ENCODE peak calls at places on chromosomes 13 and 19, in five cellular contexts. One of them, this sample, is unnamed. For H3K27me3, the result is how much of the 10 kb centered on the place peaks cover.

GRCh38 chr13:91014696-91015095 is 332.8 kb upstream of the MIR17HG start:
- DNase-seq in effector memory CD4-positive, alpha-beta T cell: no peak
- DNase-seq in right cardiac atrium: no peak
- DNase-seq in GM12878: no peak
- DNase-seq in thoracic aorta: no peak
- DNase-seq in this sample: no peak

GRCh38 chr13:22428188-22428828 is 752.5 kb upstream of the SGCG start:
- DNase-seq in thoracic aorta: no peak
- DNase-seq in GM12878: no peak
- DNase-seq in effector memory CD4-positive, alpha-beta T cell: no peak
- DNase-seq in right cardiac atrium: peak
- DNase-seq in this sample: no peak

GRCh38 chr19:51166846-51167490 is 24.9 kb downstream of the SIGLEC7 start:
- DNase-seq in GM12878: no peak
- DNase-seq in effector memory CD4-positive, alpha-beta T cell: no peak
- DNase-seq in right cardiac atrium: no peak
- DNase-seq in thoracic aorta: no peak
- DNase-seq in this sample: no peak

GRCh38 chr19:30314056-30314804 is 58.0 kb upstream of the ZNF536 start:
- DNase-seq in effector memory CD4-positive, alpha-beta T cell: no peak
- DNase-seq in right cardiac atrium: no peak
- DNase-seq in thoracic aorta: no peak
- DNase-seq in GM12878: no peak
- DNase-seq in this sample: no peak

GRCh38 chr19:41416194-41416674 is 10.9 kb downstream of the B3GNT8 start:
- DNase-seq in effector memory CD4-positive, alpha-beta T cell: no peak
- DNase-seq in thoracic aorta: no peak
- DNase-seq in right cardiac atrium: no peak
- DNase-seq in GM12878: no peak
- DNase-seq in this sample: no peak

GRCh38 chr13:39876258-39876657 is 220.8 kb downstream of the COG6 start:
- DNase-seq in GM12878: no peak
- DNase-seq in effector memory CD4-positive, alpha-beta T cell: no peak
- DNase-seq in thoracic aorta: no peak
- DNase-seq in right cardiac atrium: no peak
- DNase-seq in this sample: peak

GRCh38 chr19:3176715-3177501 is 1.7 kb upstream of the S1PR4 start:
- DNase-seq in right cardiac atrium: no peak
- DNase-seq in effector memory CD4-positive, alpha-beta T cell: peak
- DNase-seq in GM12878: no peak
- DNase-seq in thoracic aorta: no peak
- DNase-seq in this sample: peak

GRCh38 chr19:49808762-49809154 is 4.3 kb downstream of the FUZ start:
- DNase-seq in effector memory CD4-positive, alpha-beta T cell: peak
- DNase-seq in right cardiac atrium: peak
- DNase-seq in GM12878: no peak
- DNase-seq in thoracic aorta: peak
- DNase-seq in this sample: peak

GRCh38 chr19:45919678-45920077 is 5.1 kb upstream of the NANOS2 start:
- DNase-seq in effector memory CD4-positive, alpha-beta T cell: no peak
- DNase-seq in GM12878: no peak
- DNase-seq in right cardiac atrium: no peak
- DNase-seq in thoracic aorta: no peak
- DNase-seq in this sample: no peak

GRCh38 chr19:21052902-21053301 is 29.1 kb upstream of the ZNF714 start:
- DNase-seq in thoracic aorta: no peak
- DNase-seq in right cardiac atrium: no peak
- DNase-seq in GM12878: no peak
- DNase-seq in effector memory CD4-positive, alpha-beta T cell: no peak
- DNase-seq in this sample: no peak

GRCh38 chr19:5621945-5622464 is 571 bp downstream of the SAFB2 start:
- DNase-seq in right cardiac atrium: no peak
- DNase-seq in thoracic aorta: no peak
- DNase-seq in effector memory CD4-positive, alpha-beta T cell: no peak
- DNase-seq in GM12878: no peak
- DNase-seq in this sample: no peak

GRCh38 chr13:30253830-30254229 is 53.5 kb downstream of the KATNAL1 start:
- DNase-seq in GM12878: no peak
- DNase-seq in effector memory CD4-positive, alpha-beta T cell: no peak
- DNase-seq in thoracic aorta: no peak
- DNase-seq in right cardiac atrium: no peak
- DNase-seq in this sample: no peak

GRCh38 chr13:114166381-114167131 is 12.5 kb upstream of the CFAP97D2 start:
- DNase-seq in thoracic aorta: no peak
- DNase-seq in GM12878: no peak
- DNase-seq in effector memory CD4-positive, alpha-beta T cell: no peak
- DNase-seq in right cardiac atrium: peak
- DNase-seq in this sample: no peak

GRCh38 chr19:15317392-15318011 is 14.8 kb downstream of the BRD4 start:
- DNase-seq in thoracic aorta: no peak
- DNase-seq in effector memory CD4-positive, alpha-beta T cell: no peak
- DNase-seq in right cardiac atrium: no peak
- DNase-seq in GM12878: no peak
- DNase-seq in this sample: no peak

GRCh38 chr13:84998681-84999080 is 800.5 kb downstream of the SLITRK6 start:
- DNase-seq in effector memory CD4-positive, alpha-beta T cell: no peak
- DNase-seq in thoracic aorta: no peak
- DNase-seq in right cardiac atrium: no peak
- DNase-seq in GM12878: no peak
- DNase-seq in this sample: no peak

GRCh38 chr19:41521860-41522555 is 54.0 kb upstream of the CEACAM21 start:
- DNase-seq in thoracic aorta: no peak
- DNase-seq in effector memory CD4-positive, alpha-beta T cell: peak
- DNase-seq in right cardiac atrium: no peak
- DNase-seq in GM12878: no peak
- DNase-seq in this sample: no peak

GRCh38 chr19:30539981-30540380 is 167.8 kb downstream of the ZNF536 start:
- DNase-seq in right cardiac atrium: no peak
- DNase-seq in thoracic aorta: no peak
- DNase-seq in GM12878: no peak
- DNase-seq in effector memory CD4-positive, alpha-beta T cell: no peak
- DNase-seq in this sample: no peak

GRCh38 chr13:114144606-114145244 is 12.3 kb upstream of the RASA3 start:
- DNase-seq in thoracic aorta: no peak
- DNase-seq in GM12878: no peak
- DNase-seq in effector memory CD4-positive, alpha-beta T cell: no peak
- DNase-seq in right cardiac atrium: no peak
- DNase-seq in this sample: no peak

GRCh38 chr13:113155982-113156655 is 2.3 kb upstream of the PROZ start:
- DNase-seq in effector memory CD4-positive, alpha-beta T cell: no peak
- DNase-seq in right cardiac atrium: no peak
- DNase-seq in GM12878: no peak
- DNase-seq in thoracic aorta: no peak
- DNase-seq in this sample: no peak

GRCh38 chr19:6210721-6211600 is 68.8 kb downstream of the MLLT1 start:
- DNase-seq in effector memory CD4-positive, alpha-beta T cell: no peak
- DNase-seq in thoracic aorta: no peak
- DNase-seq in right cardiac atrium: no peak
- DNase-seq in GM12878: no peak
- DNase-seq in this sample: no peak

GRCh38 chr13:110684388-110685056 is 21.4 kb downstream of the CARS2 start:
- DNase-seq in right cardiac atrium: no peak
- DNase-seq in thoracic aorta: no peak
- DNase-seq in effector memory CD4-positive, alpha-beta T cell: no peak
- DNase-seq in GM12878: no peak
- DNase-seq in this sample: no peak

GRCh38 chr19:3538965-3539742 is at the start of gene TEKTIP1:
- DNase-seq in GM12878: no peak
- DNase-seq in thoracic aorta: no peak
- DNase-seq in right cardiac atrium: no peak
- DNase-seq in effector memory CD4-positive, alpha-beta T cell: no peak
- DNase-seq in this sample: no peak

GRCh38 chr19:40771101-40771539 is 4.2 kb upstream of the MIA start:
- DNase-seq in right cardiac atrium: no peak
- DNase-seq in thoracic aorta: no peak
- DNase-seq in GM12878: no peak
- DNase-seq in effector memory CD4-positive, alpha-beta T cell: no peak
- DNase-seq in this sample: no peak

GRCh38 chr19:39180749-39181148 is 16.0 kb upstream of the NCCRP1 start:
- DNase-seq in thoracic aorta: no peak
- DNase-seq in right cardiac atrium: no peak
- DNase-seq in effector memory CD4-positive, alpha-beta T cell: no peak
- DNase-seq in GM12878: no peak
- DNase-seq in this sample: no peak

GRCh38 chr13:32299893-32300292 is 15.3 kb downstream of the ZAR1L start:
- DNase-seq in thoracic aorta: no peak
- DNase-seq in GM12878: no peak
- DNase-seq in right cardiac atrium: no peak
- DNase-seq in effector memory CD4-positive, alpha-beta T cell: no peak
- DNase-seq in this sample: no peak

GRCh38 chr19:41540041-41540695 is 35.8 kb upstream of the CEACAM21 start:
- DNase-seq in right cardiac atrium: no peak
- DNase-seq in thoracic aorta: no peak
- DNase-seq in effector memory CD4-positive, alpha-beta T cell: no peak
- DNase-seq in GM12878: no peak
- DNase-seq in this sample: no peak

DNA sequence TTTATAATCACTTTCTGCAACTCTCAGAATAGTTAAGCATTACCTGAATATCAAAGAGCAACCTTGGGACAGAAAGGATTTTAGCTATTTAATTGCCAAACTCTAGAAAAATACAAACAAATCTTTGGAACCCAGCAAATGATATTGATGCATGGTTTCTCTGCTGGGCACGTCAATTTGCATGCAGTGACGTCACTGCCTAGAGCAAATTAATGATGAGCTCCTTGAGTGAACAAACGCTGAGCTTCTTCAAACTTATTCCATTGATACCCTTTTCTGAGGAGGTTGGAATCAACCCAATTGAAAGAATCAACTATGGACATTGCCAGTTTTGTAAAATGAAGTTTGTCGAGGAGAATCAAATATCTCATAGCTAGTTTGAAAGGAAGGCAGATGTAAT is 259.9 kb upstream of the SOX21 start:
- DNase-seq in effector memory CD4-positive, alpha-beta T cell: no peak
- DNase-seq in right cardiac atrium: no peak
- DNase-seq in GM12878: no peak
- DNase-seq in thoracic aorta: no peak
- DNase-seq in this sample: no peak
- H3K27me3 ChIP-seq in effector memory CD4-positive, alpha-beta T cell: under half
- H3K27me3 ChIP-seq in right cardiac atrium: under half
- H3K27me3 ChIP-seq in GM12878: under half
- H3K27me3 ChIP-seq in thoracic aorta: under half
- H3K27me3 ChIP-seq in this sample: under half

GRCh38 chr19:35249146-35249847 is 495 bp downstream of the LSR start:
- DNase-seq in effector memory CD4-positive, alpha-beta T cell: no peak
- DNase-seq in GM12878: no peak
- DNase-seq in right cardiac atrium: no peak
- DNase-seq in thoracic aorta: no peak
- DNase-seq in this sample: no peak
- H3K4me3 ChIP-seq in effector memory CD4-positive, alpha-beta T cell: peak
- H3K4me3 ChIP-seq in GM12878: peak
- H3K4me3 ChIP-seq in right cardiac atrium: peak
- H3K4me3 ChIP-seq in thoracic aorta: peak
- H3K4me3 ChIP-seq in this sample: peak

GRCh38 chr13:46134961-46135522 is 30.2 kb upstream of the CPB2 start:
- DNase-seq in effector memory CD4-positive, alpha-beta T cell: no peak
- DNase-seq in right cardiac atrium: no peak
- DNase-seq in thoracic aorta: no peak
- DNase-seq in GM12878: no peak
- DNase-seq in this sample: peak
- H3K27me3 ChIP-seq in effector memory CD4-positive, alpha-beta T cell: under half
- H3K27me3 ChIP-seq in right cardiac atrium: under half
- H3K27me3 ChIP-seq in thoracic aorta: under half
- H3K27me3 ChIP-seq in GM12878: under half
- H3K27me3 ChIP-seq in this sample: under half

GRCh38 chr13:46183018-46183940 is 1.3 kb upstream of the LCP1 start:
- DNase-seq in GM12878: no peak
- DNase-seq in thoracic aorta: no peak
- DNase-seq in effector memory CD4-positive, alpha-beta T cell: no peak
- DNase-seq in right cardiac atrium: no peak
- DNase-seq in this sample: no peak
- H3K4me3 ChIP-seq in GM12878: peak
- H3K4me3 ChIP-seq in thoracic aorta: no peak
- H3K4me3 ChIP-seq in effector memory CD4-positive, alpha-beta T cell: peak
- H3K4me3 ChIP-seq in right cardiac atrium: no peak
- H3K4me3 ChIP-seq in this sample: no peak

GRCh38 chr13:95247857-95248256 is 53.4 kb downstream of the ABCC4 start:
- DNase-seq in GM12878: no peak
- DNase-seq in effector memory CD4-positive, alpha-beta T cell: no peak
- DNase-seq in right cardiac atrium: no peak
- DNase-seq in thoracic aorta: no peak
- DNase-seq in this sample: no peak
- H3K27me3 ChIP-seq in GM12878: under half
- H3K27me3 ChIP-seq in effector memory CD4-positive, alpha-beta T cell: under half
- H3K27me3 ChIP-seq in right cardiac atrium: under half
- H3K27me3 ChIP-seq in thoracic aorta: under half
- H3K27me3 ChIP-seq in this sample: under half

DNA sequence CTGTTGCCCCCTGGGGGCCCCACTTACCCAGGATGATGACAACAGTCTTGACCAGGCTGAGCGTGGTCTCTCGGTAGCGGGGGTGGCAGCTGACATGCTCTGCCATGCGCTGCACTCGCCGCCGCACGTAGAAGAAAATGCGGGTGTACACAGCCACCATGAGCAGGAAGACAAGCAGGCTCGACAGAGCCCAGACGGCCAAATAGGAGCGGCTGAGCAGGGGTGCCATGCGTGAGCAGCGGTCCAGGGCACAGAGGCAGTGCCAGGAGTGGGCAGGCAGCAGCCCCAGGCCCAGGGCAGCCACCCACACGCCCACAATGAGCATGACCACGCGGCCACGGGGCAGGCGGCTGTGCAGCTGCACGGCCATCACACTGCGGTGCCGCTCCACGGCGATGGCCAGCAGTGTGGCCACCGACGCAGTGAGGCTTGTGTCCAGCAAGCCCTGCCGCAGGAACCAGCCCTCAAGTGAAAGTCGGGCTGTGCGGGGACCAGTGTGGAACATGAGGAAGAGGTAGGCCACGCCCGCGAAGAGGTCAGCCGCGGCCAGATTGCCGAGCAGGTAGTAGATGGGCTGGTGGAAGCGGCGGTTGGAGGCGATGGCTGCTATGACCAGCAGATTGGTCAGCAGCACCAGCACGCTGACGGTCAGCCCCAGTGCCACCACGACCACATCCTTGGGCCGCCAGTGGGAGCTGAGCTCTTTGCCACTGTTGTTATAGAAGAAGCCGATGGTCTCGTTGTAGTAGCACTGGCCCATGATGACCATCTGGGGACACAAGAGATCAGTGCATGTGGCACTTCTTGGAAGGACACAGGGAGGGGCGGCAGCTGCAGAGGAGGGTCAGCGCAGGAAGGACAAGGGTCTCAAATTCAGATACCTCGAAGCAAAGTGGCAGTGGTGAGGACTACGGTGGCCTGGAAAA is 1.2 kb downstream of the LPAR2 start:
- DNase-seq in effector memory CD4-positive, alpha-beta T cell: no peak
- DNase-seq in right cardiac atrium: no peak
- DNase-seq in GM12878: no peak
- DNase-seq in thoracic aorta: no peak
- DNase-seq in this sample: no peak
- H3K4me3 ChIP-seq in effector memory CD4-positive, alpha-beta T cell: peak
- H3K4me3 ChIP-seq in right cardiac atrium: no peak
- H3K4me3 ChIP-seq in GM12878: peak
- H3K4me3 ChIP-seq in thoracic aorta: no peak
- H3K4me3 ChIP-seq in this sample: no peak

GRCh38 chr13:100933841-100934240 is 259.2 kb upstream of the TMTC4 start:
- DNase-seq in thoracic aorta: no peak
- DNase-seq in right cardiac atrium: no peak
- DNase-seq in GM12878: no peak
- DNase-seq in effector memory CD4-positive, alpha-beta T cell: no peak
- DNase-seq in this sample: no peak
- H3K27me3 ChIP-seq in thoracic aorta: under half
- H3K27me3 ChIP-seq in right cardiac atrium: under half
- H3K27me3 ChIP-seq in GM12878: under half
- H3K27me3 ChIP-seq in effector memory CD4-positive, alpha-beta T cell: under half
- H3K27me3 ChIP-seq in this sample: under half

GRCh38 chr19:17605761-17606745 is 50.6 kb downstream of the COLGALT1 start:
- DNase-seq in GM12878: peak
- DNase-seq in right cardiac atrium: peak
- DNase-seq in thoracic aorta: peak
- DNase-seq in effector memory CD4-positive, alpha-beta T cell: peak
- DNase-seq in this sample: peak
- H3K4me3 ChIP-seq in GM12878: peak
- H3K4me3 ChIP-seq in right cardiac atrium: peak
- H3K4me3 ChIP-seq in thoracic aorta: peak
- H3K4me3 ChIP-seq in effector memory CD4-positive, alpha-beta T cell: peak
- H3K4me3 ChIP-seq in this sample: peak